ENCODE peak calls at places on chromosomes 6 and 20, in five cellular contexts. One of them, this sample, is unnamed.

GRCh38 chr6:46541556-46541955 is 50.3 kb upstream of the RCAN2 start:
- DNase-seq in activated CD8-positive, alpha-beta T cell treated with anti-CD3 and anti-CD28 coated beads for 36 hours: no peak
- DNase-seq in HS-5: no peak
- DNase-seq in activated naive CD4-positive, alpha-beta T cell treated with anti-CD3 and anti-CD28 coated beads, Interleukin-2, amount 10 ng/mL, durations not matched to agents 7 days and 5 days: no peak
- DNase-seq in putamen: no peak
- DNase-seq in this sample: no peak

GRCh38 chr20:49508435-49509199 is 26.1 kb upstream of the KCNB1 start:
- DNase-seq in activated naive CD4-positive, alpha-beta T cell treated with anti-CD3 and anti-CD28 coated beads, Interleukin-2, amount 10 ng/mL, durations not matched to agents 7 days and 5 days: no peak
- DNase-seq in HS-5: peak
- DNase-seq in putamen: peak
- DNase-seq in activated CD8-positive, alpha-beta T cell treated with anti-CD3 and anti-CD28 coated beads for 36 hours: peak
- DNase-seq in this sample: no peak

GRCh38 chr6:136208783-136209182 is 41.3 kb downstream of the MTFR2 start:
- DNase-seq in activated naive CD4-positive, alpha-beta T cell treated with anti-CD3 and anti-CD28 coated beads, Interleukin-2, amount 10 ng/mL, durations not matched to agents 7 days and 5 days: no peak
- DNase-seq in HS-5: no peak
- DNase-seq in activated CD8-positive, alpha-beta T cell treated with anti-CD3 and anti-CD28 coated beads for 36 hours: no peak
- DNase-seq in putamen: no peak
- DNase-seq in this sample: no peak

GRCh38 chr6:89034586-89035251 is 45.8 kb upstream of the PNRC1 start:
- DNase-seq in activated CD8-positive, alpha-beta T cell treated with anti-CD3 and anti-CD28 coated beads for 36 hours: no peak
- DNase-seq in activated naive CD4-positive, alpha-beta T cell treated with anti-CD3 and anti-CD28 coated beads, Interleukin-2, amount 10 ng/mL, durations not matched to agents 7 days and 5 days: no peak
- DNase-seq in putamen: peak
- DNase-seq in HS-5: peak
- DNase-seq in this sample: no peak

GRCh38 chr6:154276810-154277577 is 79.6 kb downstream of the IPCEF1 start:
- DNase-seq in activated CD8-positive, alpha-beta T cell treated with anti-CD3 and anti-CD28 coated beads for 36 hours: peak
- DNase-seq in HS-5: no peak
- DNase-seq in activated naive CD4-positive, alpha-beta T cell treated with anti-CD3 and anti-CD28 coated beads, Interleukin-2, amount 10 ng/mL, durations not matched to agents 7 days and 5 days: no peak
- DNase-seq in putamen: peak
- DNase-seq in this sample: no peak

GRCh38 chr20:14879020-14879697 is 541.7 kb upstream of the FLRT3 start:
- DNase-seq in putamen: no peak
- DNase-seq in activated CD8-positive, alpha-beta T cell treated with anti-CD3 and anti-CD28 coated beads for 36 hours: no peak
- DNase-seq in HS-5: peak
- DNase-seq in activated naive CD4-positive, alpha-beta T cell treated with anti-CD3 and anti-CD28 coated beads, Interleukin-2, amount 10 ng/mL, durations not matched to agents 7 days and 5 days: no peak
- DNase-seq in this sample: no peak

GRCh38 chr6:44702292-44702691 is 314.8 kb downstream of the CDC5L start:
- DNase-seq in activated naive CD4-positive, alpha-beta T cell treated with anti-CD3 and anti-CD28 coated beads, Interleukin-2, amount 10 ng/mL, durations not matched to agents 7 days and 5 days: no peak
- DNase-seq in activated CD8-positive, alpha-beta T cell treated with anti-CD3 and anti-CD28 coated beads for 36 hours: no peak
- DNase-seq in putamen: no peak
- DNase-seq in HS-5: no peak
- DNase-seq in this sample: no peak

GRCh38 chr6:36544228-36544627 is 3.1 kb downstream of the STK38 start:
- DNase-seq in HS-5: no peak
- DNase-seq in putamen: no peak
- DNase-seq in activated CD8-positive, alpha-beta T cell treated with anti-CD3 and anti-CD28 coated beads for 36 hours: peak
- DNase-seq in activated naive CD4-positive, alpha-beta T cell treated with anti-CD3 and anti-CD28 coated beads, Interleukin-2, amount 10 ng/mL, durations not matched to agents 7 days and 5 days: peak
- DNase-seq in this sample: peak

GRCh38 chr20:46849269-46849668 is 45.4 kb upstream of the EYA2 start:
- DNase-seq in putamen: no peak
- DNase-seq in activated naive CD4-positive, alpha-beta T cell treated with anti-CD3 and anti-CD28 coated beads, Interleukin-2, amount 10 ng/mL, durations not matched to agents 7 days and 5 days: no peak
- DNase-seq in HS-5: no peak
- DNase-seq in activated CD8-positive, alpha-beta T cell treated with anti-CD3 and anti-CD28 coated beads for 36 hours: no peak
- DNase-seq in this sample: no peak

GRCh38 chr20:44646641-44647274 is 4.7 kb downstream of the ADA start:
- DNase-seq in activated naive CD4-positive, alpha-beta T cell treated with anti-CD3 and anti-CD28 coated beads, Interleukin-2, amount 10 ng/mL, durations not matched to agents 7 days and 5 days: no peak
- DNase-seq in activated CD8-positive, alpha-beta T cell treated with anti-CD3 and anti-CD28 coated beads for 36 hours: peak
- DNase-seq in HS-5: no peak
- DNase-seq in putamen: no peak
- DNase-seq in this sample: peak

GRCh38 chr6:157569543-157569942 is 188.6 kb downstream of the ZDHHC14 start:
- DNase-seq in putamen: no peak
- DNase-seq in HS-5: no peak
- DNase-seq in activated CD8-positive, alpha-beta T cell treated with anti-CD3 and anti-CD28 coated beads for 36 hours: no peak
- DNase-seq in activated naive CD4-positive, alpha-beta T cell treated with anti-CD3 and anti-CD28 coated beads, Interleukin-2, amount 10 ng/mL, durations not matched to agents 7 days and 5 days: no peak
- DNase-seq in this sample: no peak

GRCh38 chr20:41123636-41124035 is 13.7 kb upstream of the PLCG1 start:
- DNase-seq in activated naive CD4-positive, alpha-beta T cell treated with anti-CD3 and anti-CD28 coated beads, Interleukin-2, amount 10 ng/mL, durations not matched to agents 7 days and 5 days: no peak
- DNase-seq in putamen: no peak
- DNase-seq in HS-5: no peak
- DNase-seq in activated CD8-positive, alpha-beta T cell treated with anti-CD3 and anti-CD28 coated beads for 36 hours: no peak
- DNase-seq in this sample: no peak

GRCh38 chr6:65545920-65546319 is 161.1 kb downstream of the EYS start:
- DNase-seq in HS-5: peak
- DNase-seq in activated naive CD4-positive, alpha-beta T cell treated with anti-CD3 and anti-CD28 coated beads, Interleukin-2, amount 10 ng/mL, durations not matched to agents 7 days and 5 days: no peak
- DNase-seq in putamen: no peak
- DNase-seq in activated CD8-positive, alpha-beta T cell treated with anti-CD3 and anti-CD28 coated beads for 36 hours: no peak
- DNase-seq in this sample: no peak

GRCh38 chr6:80440496-80441160 is 334.2 kb downstream of the BCKDHB start:
- DNase-seq in activated CD8-positive, alpha-beta T cell treated with anti-CD3 and anti-CD28 coated beads for 36 hours: no peak
- DNase-seq in HS-5: no peak
- DNase-seq in putamen: no peak
- DNase-seq in activated naive CD4-positive, alpha-beta T cell treated with anti-CD3 and anti-CD28 coated beads, Interleukin-2, amount 10 ng/mL, durations not matched to agents 7 days and 5 days: no peak
- DNase-seq in this sample: no peak

GRCh38 chr6:105650367-105650766 is 247.5 kb upstream of the PREP start:
- DNase-seq in activated naive CD4-positive, alpha-beta T cell treated with anti-CD3 and anti-CD28 coated beads, Interleukin-2, amount 10 ng/mL, durations not matched to agents 7 days and 5 days: no peak
- DNase-seq in HS-5: no peak
- DNase-seq in activated CD8-positive, alpha-beta T cell treated with anti-CD3 and anti-CD28 coated beads for 36 hours: no peak
- DNase-seq in putamen: no peak
- DNase-seq in this sample: no peak

GRCh38 chr6:14435291-14435690 is 317.7 kb downstream of the CD83 start:
- DNase-seq in HS-5: no peak
- DNase-seq in activated CD8-positive, alpha-beta T cell treated with anti-CD3 and anti-CD28 coated beads for 36 hours: no peak
- DNase-seq in activated naive CD4-positive, alpha-beta T cell treated with anti-CD3 and anti-CD28 coated beads, Interleukin-2, amount 10 ng/mL, durations not matched to agents 7 days and 5 days: no peak
- DNase-seq in putamen: no peak
- DNase-seq in this sample: no peak

GRCh38 chr20:18504479-18505060 is 3.2 kb upstream of the SEC23B start:
- DNase-seq in activated CD8-positive, alpha-beta T cell treated with anti-CD3 and anti-CD28 coated beads for 36 hours: no peak
- DNase-seq in HS-5: no peak
- DNase-seq in putamen: no peak
- DNase-seq in activated naive CD4-positive, alpha-beta T cell treated with anti-CD3 and anti-CD28 coated beads, Interleukin-2, amount 10 ng/mL, durations not matched to agents 7 days and 5 days: no peak
- DNase-seq in this sample: no peak

GRCh38 chr6:44135173-44135748 is 7.9 kb downstream of the TMEM63B start:
- DNase-seq in putamen: peak
- DNase-seq in HS-5: no peak
- DNase-seq in activated naive CD4-positive, alpha-beta T cell treated with anti-CD3 and anti-CD28 coated beads, Interleukin-2, amount 10 ng/mL, durations not matched to agents 7 days and 5 days: no peak
- DNase-seq in activated CD8-positive, alpha-beta T cell treated with anti-CD3 and anti-CD28 coated beads for 36 hours: no peak
- DNase-seq in this sample: no peak

GRCh38 chr20:23021541-23021940 is 13.6 kb upstream of the SSTR4 start:
- DNase-seq in putamen: no peak
- DNase-seq in activated naive CD4-positive, alpha-beta T cell treated with anti-CD3 and anti-CD28 coated beads, Interleukin-2, amount 10 ng/mL, durations not matched to agents 7 days and 5 days: no peak
- DNase-seq in activated CD8-positive, alpha-beta T cell treated with anti-CD3 and anti-CD28 coated beads for 36 hours: no peak
- DNase-seq in HS-5: no peak
- DNase-seq in this sample: no peak

GRCh38 chr20:10864076-10864672 is 190.4 kb upstream of the JAG1 start:
- DNase-seq in putamen: no peak
- DNase-seq in activated naive CD4-positive, alpha-beta T cell treated with anti-CD3 and anti-CD28 coated beads, Interleukin-2, amount 10 ng/mL, durations not matched to agents 7 days and 5 days: no peak
- DNase-seq in activated CD8-positive, alpha-beta T cell treated with anti-CD3 and anti-CD28 coated beads for 36 hours: no peak
- DNase-seq in HS-5: no peak
- DNase-seq in this sample: no peak

GRCh38 chr6:15429146-15430110 is 183.6 kb downstream of the JARID2 start:
- DNase-seq in activated CD8-positive, alpha-beta T cell treated with anti-CD3 and anti-CD28 coated beads for 36 hours: no peak
- DNase-seq in HS-5: peak
- DNase-seq in activated naive CD4-positive, alpha-beta T cell treated with anti-CD3 and anti-CD28 coated beads, Interleukin-2, amount 10 ng/mL, durations not matched to agents 7 days and 5 days: no peak
- DNase-seq in putamen: no peak
- DNase-seq in this sample: no peak

GRCh38 chr20:47124235-47124717 is 229.6 kb downstream of the EYA2 start:
- DNase-seq in putamen: no peak
- DNase-seq in activated naive CD4-positive, alpha-beta T cell treated with anti-CD3 and anti-CD28 coated beads, Interleukin-2, amount 10 ng/mL, durations not matched to agents 7 days and 5 days: no peak
- DNase-seq in HS-5: no peak
- DNase-seq in activated CD8-positive, alpha-beta T cell treated with anti-CD3 and anti-CD28 coated beads for 36 hours: no peak
- DNase-seq in this sample: no peak

GRCh38 chr6:119349041-119349340 is 570 bp downstream of the MAN1A1 start:
- DNase-seq in putamen: no peak
- DNase-seq in activated CD8-positive, alpha-beta T cell treated with anti-CD3 and anti-CD28 coated beads for 36 hours: no peak
- DNase-seq in activated naive CD4-positive, alpha-beta T cell treated with anti-CD3 and anti-CD28 coated beads, Interleukin-2, amount 10 ng/mL, durations not matched to agents 7 days and 5 days: no peak
- DNase-seq in HS-5: no peak
- DNase-seq in this sample: peak

GRCh38 chr6:113854531-113855499 is 2.3 kb upstream of the MARCKS start:
- DNase-seq in HS-5: no peak
- DNase-seq in activated naive CD4-positive, alpha-beta T cell treated with anti-CD3 and anti-CD28 coated beads, Interleukin-2, amount 10 ng/mL, durations not matched to agents 7 days and 5 days: no peak
- DNase-seq in activated CD8-positive, alpha-beta T cell treated with anti-CD3 and anti-CD28 coated beads for 36 hours: peak
- DNase-seq in putamen: peak
- DNase-seq in this sample: no peak

GRCh38 chr6:37259191-37259590 is 1.2 kb upstream of the TMEM217 start:
- DNase-seq in activated naive CD4-positive, alpha-beta T cell treated with anti-CD3 and anti-CD28 coated beads, Interleukin-2, amount 10 ng/mL, durations not matched to agents 7 days and 5 days: no peak
- DNase-seq in putamen: no peak
- DNase-seq in activated CD8-positive, alpha-beta T cell treated with anti-CD3 and anti-CD28 coated beads for 36 hours: no peak
- DNase-seq in HS-5: no peak
- DNase-seq in this sample: no peak

GRCh38 chr6:29813809-29814208 is 13.8 kb upstream of the HLA-G start:
- DNase-seq in HS-5: no peak
- DNase-seq in activated CD8-positive, alpha-beta T cell treated with anti-CD3 and anti-CD28 coated beads for 36 hours: no peak
- DNase-seq in activated naive CD4-positive, alpha-beta T cell treated with anti-CD3 and anti-CD28 coated beads, Interleukin-2, amount 10 ng/mL, durations not matched to agents 7 days and 5 days: no peak
- DNase-seq in putamen: no peak
- DNase-seq in this sample: no peak

GRCh38 chr6:149889321-149889720 is 8.6 kb downstream of the RAET1E start:
- DNase-seq in putamen: no peak
- DNase-seq in HS-5: no peak
- DNase-seq in activated naive CD4-positive, alpha-beta T cell treated with anti-CD3 and anti-CD28 coated beads, Interleukin-2, amount 10 ng/mL, durations not matched to agents 7 days and 5 days: no peak
- DNase-seq in activated CD8-positive, alpha-beta T cell treated with anti-CD3 and anti-CD28 coated beads for 36 hours: no peak
- DNase-seq in this sample: no peak

GRCh38 chr6:105568121-105568520 is 165.2 kb upstream of the PREP start:
- DNase-seq in putamen: no peak
- DNase-seq in activated CD8-positive, alpha-beta T cell treated with anti-CD3 and anti-CD28 coated beads for 36 hours: no peak
- DNase-seq in HS-5: no peak
- DNase-seq in activated naive CD4-positive, alpha-beta T cell treated with anti-CD3 and anti-CD28 coated beads, Interleukin-2, amount 10 ng/mL, durations not matched to agents 7 days and 5 days: no peak
- DNase-seq in this sample: no peak

GRCh38 chr6:53358440-53359087 is 9.8 kb upstream of the ELOVL5 start:
- DNase-seq in HS-5: no peak
- DNase-seq in activated CD8-positive, alpha-beta T cell treated with anti-CD3 and anti-CD28 coated beads for 36 hours: peak
- DNase-seq in putamen: no peak
- DNase-seq in activated naive CD4-positive, alpha-beta T cell treated with anti-CD3 and anti-CD28 coated beads, Interleukin-2, amount 10 ng/mL, durations not matched to agents 7 days and 5 days: peak
- DNase-seq in this sample: no peak

GRCh38 chr6:109979033-109979921 is 1.2 kb downstream of the GPR6 start:
- DNase-seq in putamen: no peak
- DNase-seq in HS-5: no peak
- DNase-seq in activated naive CD4-positive, alpha-beta T cell treated with anti-CD3 and anti-CD28 coated beads, Interleukin-2, amount 10 ng/mL, durations not matched to agents 7 days and 5 days: no peak
- DNase-seq in activated CD8-positive, alpha-beta T cell treated with anti-CD3 and anti-CD28 coated beads for 36 hours: no peak
- DNase-seq in this sample: no peak

GRCh38 chr6:16481680-16482079 is 243.3 kb downstream of the GMPR start:
- DNase-seq in activated naive CD4-positive, alpha-beta T cell treated with anti-CD3 and anti-CD28 coated beads, Interleukin-2, amount 10 ng/mL, durations not matched to agents 7 days and 5 days: peak
- DNase-seq in HS-5: no peak
- DNase-seq in activated CD8-positive, alpha-beta T cell treated with anti-CD3 and anti-CD28 coated beads for 36 hours: peak
- DNase-seq in putamen: no peak
- DNase-seq in this sample: peak

GRCh38 chr6:157763129-157763893 is 59.7 kb upstream of the SNX9 start:
- DNase-seq in HS-5: no peak
- DNase-seq in putamen: no peak
- DNase-seq in activated naive CD4-positive, alpha-beta T cell treated with anti-CD3 and anti-CD28 coated beads, Interleukin-2, amount 10 ng/mL, durations not matched to agents 7 days and 5 days: peak
- DNase-seq in activated CD8-positive, alpha-beta T cell treated with anti-CD3 and anti-CD28 coated beads for 36 hours: peak
- DNase-seq in this sample: no peak

GRCh38 chr20:444862-445426 is 17.4 kb downstream of the TBC1D20 start:
- DNase-seq in activated naive CD4-positive, alpha-beta T cell treated with anti-CD3 and anti-CD28 coated beads, Interleukin-2, amount 10 ng/mL, durations not matched to agents 7 days and 5 days: no peak
- DNase-seq in HS-5: no peak
- DNase-seq in putamen: no peak
- DNase-seq in activated CD8-positive, alpha-beta T cell treated with anti-CD3 and anti-CD28 coated beads for 36 hours: no peak
- DNase-seq in this sample: no peak

GRCh38 chr20:41005361-41005729 is 23.3 kb upstream of the TOP1 start:
- DNase-seq in activated naive CD4-positive, alpha-beta T cell treated with anti-CD3 and anti-CD28 coated beads, Interleukin-2, amount 10 ng/mL, durations not matched to agents 7 days and 5 days: no peak
- DNase-seq in activated CD8-positive, alpha-beta T cell treated with anti-CD3 and anti-CD28 coated beads for 36 hours: no peak
- DNase-seq in putamen: no peak
- DNase-seq in HS-5: peak
- DNase-seq in this sample: no peak

GRCh38 chr6:139027620-139028182 is 844 bp upstream of the ABRACL start:
- DNase-seq in activated naive CD4-positive, alpha-beta T cell treated with anti-CD3 and anti-CD28 coated beads, Interleukin-2, amount 10 ng/mL, durations not matched to agents 7 days and 5 days: peak
- DNase-seq in putamen: no peak
- DNase-seq in activated CD8-positive, alpha-beta T cell treated with anti-CD3 and anti-CD28 coated beads for 36 hours: peak
- DNase-seq in HS-5: no peak
- DNase-seq in this sample: peak